ENCODE peak calls at places on chromosomes 6 and 20, in five cellular contexts. E is upper lobe of right lung, P is SK-N-SH, U is uterus, N is kidney. Z is an unnamed sample.

GRCh38 chr6:78308025-78308424 is 559.3 kb upstream of the IRAK1BP1 start:
- DNase-seq in E (no peak), P (no peak), N (no peak), U (no peak), Z (peak)

GRCh38 chr6:159760602-159761057 is 1.2 kb upstream of the ACAT2 start:
- DNase-seq in E (no peak), P (no peak), N (no peak), U (no peak), Z (peak)

GRCh38 chr6:152502421-152503188 is 134.6 kb downstream of the SYNE1 start:
- DNase-seq in N (no peak), P (no peak), E (no peak), U (no peak), Z (no peak)

GRCh38 chr6:53906842-53907241 is 112.0 kb downstream of the LRRC1 start:
- DNase-seq in N (no peak), U (peak), P (no peak), E (no peak), Z (no peak)

GRCh38 chr6:15464211-15464725 is 198.6 kb downstream of the DTNBP1 start:
- DNase-seq in E (no peak), P (no peak), N (no peak), U (no peak), Z (peak)

GRCh38 chr6:33757113-33757512 is 10.4 kb upstream of the IP6K3 start:
- DNase-seq in U (no peak), N (no peak), P (no peak), E (no peak), Z (no peak)

GRCh38 chr6:146990284-146990683 is 213.9 kb upstream of the STXBP5 start:
- DNase-seq in U (no peak), E (no peak), N (no peak), P (no peak), Z (no peak)

GRCh38 chr20:37534401-37535157 is 6.9 kb upstream of the BLCAP start:
- DNase-seq in N (no peak), E (no peak), P (peak), U (no peak), Z (peak)

GRCh38 chr6:46899636-46900035 is 22.1 kb downstream of the ADGRF5 start:
- DNase-seq in U (no peak), E (no peak), P (no peak), N (no peak), Z (no peak)

GRCh38 chr20:47032969-47033578 is 138.4 kb downstream of the EYA2 start:
- DNase-seq in E (no peak), N (no peak), P (no peak), U (no peak), Z (no peak)

GRCh38 chr20:44720994-44721784 is 6.0 kb downstream of the CCN5 start:
- DNase-seq in P (no peak), N (peak), U (peak), E (peak), Z (no peak)

GRCh38 chr20:8509809-8510208 is 377.7 kb downstream of the PLCB1 start:
- DNase-seq in N (no peak), P (peak), U (no peak), E (no peak), Z (no peak)

GRCh38 chr6:157282279-157282678 is 41.0 kb downstream of the TMEM242 start:
- DNase-seq in E (no peak), U (no peak), N (no peak), P (no peak), Z (no peak)

GRCh38 chr6:12371641-12372146 is 81.5 kb downstream of the EDN1 start:
- DNase-seq in P (no peak), E (no peak), U (no peak), N (no peak), Z (no peak)

GRCh38 chr6:100134703-100135102 is 140.7 kb upstream of the MCHR2 start:
- DNase-seq in E (no peak), N (no peak), U (no peak), P (no peak), Z (no peak)

GRCh38 chr6:51494342-51494741 is 593.1 kb downstream of the PKHD1 start:
- DNase-seq in E (no peak), P (no peak), N (no peak), U (no peak), Z (no peak)

GRCh38 chr6:41503435-41503768 is 42.8 kb upstream of the FOXP4 start:
- DNase-seq in E (no peak), U (no peak), N (no peak), P (no peak), Z (no peak)

GRCh38 chr6:123808556-123808955 is 4.9 kb downstream of the NKAIN2 start:
- DNase-seq in N (no peak), U (no peak), P (no peak), E (no peak), Z (no peak)

GRCh38 chr20:23655551-23656211 is 17.9 kb upstream of the CST3 start:
- DNase-seq in E (peak), U (peak), P (no peak), N (peak), Z (peak)

GRCh38 chr6:65557224-65557623 is 149.8 kb downstream of the EYS start:
- DNase-seq in E (no peak), P (no peak), N (no peak), U (no peak), Z (no peak)

GRCh38 chr20:2652724-2653510 is 485 bp downstream of the NOP56 start:
- DNase-seq in E (no peak), P (peak), N (no peak), U (no peak), Z (peak)

GRCh38 chr6:170226647-170227046 is 64.2 kb downstream of the DLL1 start:
- DNase-seq in E (peak), N (peak), P (no peak), U (no peak), Z (no peak)

DNA sequence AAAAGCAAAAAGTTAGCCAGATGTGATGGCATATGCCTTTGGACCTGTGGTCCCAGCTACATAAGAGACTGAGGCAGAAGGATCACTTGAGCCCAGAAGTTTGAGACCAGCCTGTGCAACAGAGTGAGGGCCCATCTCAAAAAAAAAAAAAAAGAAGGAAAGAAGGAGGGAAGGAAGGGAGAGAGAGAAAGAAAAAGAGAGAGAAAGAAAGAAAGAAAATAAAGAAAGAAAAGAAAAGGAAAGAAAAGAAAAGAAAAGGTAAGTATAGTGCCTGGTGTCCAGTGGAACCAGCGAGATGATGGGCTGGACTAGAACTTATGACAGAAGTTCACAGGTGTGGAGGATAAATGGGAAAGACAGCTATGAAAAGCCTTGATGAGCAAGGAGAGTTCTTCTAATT is 100.9 kb downstream of the QRSL1 start:
- DNase-seq in E (no peak), N (no peak), U (no peak), P (no peak), Z (no peak)
- H3K27ac ChIP-seq in E (no peak), N (peak), U (no peak), P (no peak), Z (no peak)

DNA sequence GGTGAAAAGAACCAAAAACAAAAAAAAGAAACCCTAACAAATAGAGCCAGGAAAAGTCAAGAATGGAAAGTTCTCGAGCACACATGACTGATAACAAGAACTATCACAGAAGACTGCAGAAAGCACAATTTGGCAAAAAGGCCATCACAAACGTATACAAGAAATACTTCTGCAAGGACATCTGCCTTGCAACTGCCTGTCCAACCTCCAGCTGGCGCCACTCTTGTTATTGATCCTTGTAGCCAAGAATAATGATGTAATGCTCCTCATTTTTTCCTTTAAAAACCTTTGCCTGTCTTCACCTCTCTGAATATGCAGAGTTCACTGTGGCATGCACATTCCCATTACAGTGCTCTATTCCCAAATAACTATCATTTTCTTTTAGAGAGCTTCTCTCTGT is 87.9 kb upstream of the BMP5 start:
- DNase-seq in P (no peak), E (no peak), U (no peak), N (no peak), Z (peak)
- TF ChIP-seq CTCF in P (peak), E (no peak), U (no peak), N (no peak), Z (peak)

GRCh38 chr6:35260642-35261570 is 1.4 kb downstream of the ZNF76 start:
- DNase-seq in U (no peak), P (no peak), E (no peak), N (no peak), Z (no peak)

GRCh38 chr6:35258858-35259193 is 709 bp upstream of the ZNF76 start:
- DNase-seq in N (no peak), P (peak), U (no peak), E (no peak), Z (peak)

GRCh38 chr6:35259946-35260626 is 551 bp downstream of the ZNF76 start:
- DNase-seq in E (peak), U (peak), N (peak), P (peak), Z (peak)

GRCh38 chr6:35259194-35259945 is at the start of gene ZNF76:
- DNase-seq in N (peak), U (peak), P (peak), E (peak), Z (peak)

GRCh38 chr6:35258336-35258735 is 1.2 kb upstream of the ZNF76 start:
- DNase-seq in E (no peak), N (no peak), P (no peak), U (no peak), Z (no peak)
- H3K27ac ChIP-seq in E (peak), N (peak), P (peak), U (peak), Z (peak)

GRCh38 chr6:7173843-7174503 is 66.2 kb downstream of the RREB1 start:
- DNase-seq in P (no peak), U (no peak), N (no peak), E (no peak), Z (no peak)

GRCh38 chr6:7170117-7170732 is 62.5 kb downstream of the RREB1 start:
- DNase-seq in P (no peak), N (no peak), U (no peak), E (no peak), Z (no peak)

GRCh38 chr6:7171733-7172132 is 64.0 kb downstream of the RREB1 start:
- DNase-seq in E (no peak), N (no peak), P (no peak), U (no peak), Z (no peak)

GRCh38 chr6:7171119-7171518 is 63.4 kb downstream of the RREB1 start:
- DNase-seq in U (no peak), N (no peak), E (no peak), P (no peak), Z (no peak)

GRCh38 chr6:7172605-7173185 is 64.9 kb downstream of the RREB1 start:
- DNase-seq in P (no peak), E (no peak), U (no peak), N (no peak), Z (no peak)
- TF ChIP-seq CTCF in P (no peak), E (no peak), U (no peak), N (no peak), Z (no peak)

Z was measured in cardiac muscle cell.